ENCODE peak calls at places on chromosomes 12 and 14, in seven cellular contexts. B is fibroblast of pulmonary artery, V is kidney epithelial cell, D is suprapubic skin, A is fibroblast of mammary gland, F is AG09309, Y is heart right ventricle. H is an unnamed sample.

GRCh38 chr12:67241482-67241881 is 27.7 kb upstream of the CAND1 start:
- DNase-seq in B (no peak), V (no peak), D (no peak), A (peak; percentile 50), F (peak; percentile 5), Y (no peak), H (no peak)

GRCh38 chr14:92121207-92121669 is 268 bp downstream of the NDUFB1 start:
- DNase-seq in B (peak; percentile 49), V (no peak), D (peak; percentile 84), A (peak; percentile 43), F (no peak), Y (peak; percentile 72), H (peak; percentile 86)

GRCh38 chr14:104520620-104521410 is 58.7 kb upstream of the C14orf180 start:
- DNase-seq in B (no peak), V (no peak), D (peak; percentile 41), A (no peak), F (no peak), Y (no peak), H (peak; percentile 54)

GRCh38 chr12:12244341-12244740 is 22.5 kb downstream of the LRP6 start:
- DNase-seq in B (no peak), V (no peak), D (no peak), A (no peak), F (no peak), Y (no peak), H (no peak)

GRCh38 chr12:11171953-11172675 is 1.1 kb downstream of the SMIM10L1 start:
- DNase-seq in B (peak; percentile 39), V (no peak), D (no peak), A (peak; percentile 34), F (no peak), Y (no peak), H (no peak)

GRCh38 chr14:44847910-44848309 is 113.8 kb downstream of the KLHL28 start:
- DNase-seq in B (peak; percentile 7), V (no peak), D (no peak), A (peak; percentile 33), F (peak; percentile 29), Y (no peak), H (no peak)

GRCh38 chr14:96727490-96727889 is 69.7 kb upstream of the VRK1 start:
- DNase-seq in B (no peak), V (no peak), D (no peak), A (no peak), F (no peak), Y (no peak), H (no peak)

GRCh38 chr14:61710853-61711817 is 15.8 kb downstream of the HIF1A start:
- DNase-seq in B (peak; percentile 40), V (no peak), D (no peak), A (no peak), F (no peak), Y (no peak), H (no peak)

GRCh38 chr14:41303506-41303905 is 303.2 kb upstream of the LRFN5 start:
- DNase-seq in B (no peak), V (no peak), D (no peak), A (no peak), F (no peak), Y (no peak), H (no peak)

GRCh38 chr14:32397871-32398640 is 69.0 kb downstream of the AKAP6 start:
- DNase-seq in B (peak; percentile 62), V (no peak), D (no peak), A (peak; percentile 53), F (peak; percentile 41), Y (no peak), H (no peak)

GRCh38 chr12:105426766-105427165 is 96.3 kb downstream of the C12orf75 start:
- DNase-seq in B (no peak), V (no peak), D (no peak), A (no peak), F (no peak), Y (no peak), H (no peak)

GRCh38 chr14:64444984-64445845 is 20.1 kb upstream of the AKAP5 start:
- DNase-seq in B (peak; percentile 87), V (peak; percentile 78), D (no peak), A (peak; percentile 72), F (peak; percentile 41), Y (no peak), H (no peak)

GRCh38 chr12:46555379-46555778 is 182.8 kb upstream of the SLC38A2 start:
- DNase-seq in B (peak; percentile 85), V (no peak), D (no peak), A (peak; percentile 94), F (peak; percentile 83), Y (no peak), H (no peak)

GRCh38 chr12:32126720-32127119 is 20.1 kb downstream of the BICD1 start:
- DNase-seq in B (peak; percentile 43), V (no peak), D (no peak), A (peak; percentile 68), F (no peak), Y (no peak), H (no peak)

GRCh38 chr12:69392146-69392928 is 32.8 kb downstream of the YEATS4 start:
- DNase-seq in B (peak; percentile 25), V (no peak), D (no peak), A (no peak), F (no peak), Y (no peak), H (no peak)

GRCh38 chr12:32753605-32754004 is 2.1 kb downstream of the YARS2 start:
- DNase-seq in B (no peak), V (no peak), D (no peak), A (no peak), F (no peak), Y (no peak), H (no peak)

GRCh38 chr12:92961949-92962348 is 32.9 kb upstream of the EEA1 start:
- DNase-seq in B (no peak), V (no peak), D (no peak), A (peak; percentile 37), F (no peak), Y (no peak), H (no peak)

GRCh38 chr12:109625131-109625559 is 51.6 kb downstream of the MVK start:
- DNase-seq in B (peak; percentile 13), V (no peak), D (no peak), A (peak; percentile 60), F (peak; percentile 14), Y (peak; percentile 40), H (no peak)

GRCh38 chr14:102525213-102526143 is 15.9 kb upstream of the ANKRD9 start:
- DNase-seq in B (peak; percentile 75), V (no peak), D (no peak), A (peak; percentile 67), F (no peak), Y (no peak), H (peak; percentile 75)

GRCh38 chr14:33880330-33880729 is 70.5 kb downstream of the EGLN3 start:
- DNase-seq in B (no peak), V (no peak), D (no peak), A (no peak), F (no peak), Y (no peak), H (no peak)

GRCh38 chr12:27193854-27194544 is 50.1 kb upstream of the STK38L start:
- DNase-seq in B (peak; percentile 92), V (no peak), D (no peak), A (peak; percentile 87), F (no peak), Y (peak; percentile 63), H (peak; percentile 91)

GRCh38 chr12:38662851-38663250 is 242.5 kb downstream of the CPNE8 start:
- DNase-seq in B (peak; percentile 38), V (no peak), D (no peak), A (peak; percentile 45), F (peak; percentile 61), Y (no peak), H (no peak)

GRCh38 chr12:9692909-9693308 is 23.4 kb downstream of the CLEC2D start:
- DNase-seq in B (peak; percentile 36), V (no peak), D (no peak), A (peak; percentile 50), F (no peak), Y (no peak), H (no peak)
- TF ChIP-seq CTCF in B (no peak), V (no peak), D (no peak), A (no peak), F (no peak), Y (no peak), H (no peak)

DNA sequence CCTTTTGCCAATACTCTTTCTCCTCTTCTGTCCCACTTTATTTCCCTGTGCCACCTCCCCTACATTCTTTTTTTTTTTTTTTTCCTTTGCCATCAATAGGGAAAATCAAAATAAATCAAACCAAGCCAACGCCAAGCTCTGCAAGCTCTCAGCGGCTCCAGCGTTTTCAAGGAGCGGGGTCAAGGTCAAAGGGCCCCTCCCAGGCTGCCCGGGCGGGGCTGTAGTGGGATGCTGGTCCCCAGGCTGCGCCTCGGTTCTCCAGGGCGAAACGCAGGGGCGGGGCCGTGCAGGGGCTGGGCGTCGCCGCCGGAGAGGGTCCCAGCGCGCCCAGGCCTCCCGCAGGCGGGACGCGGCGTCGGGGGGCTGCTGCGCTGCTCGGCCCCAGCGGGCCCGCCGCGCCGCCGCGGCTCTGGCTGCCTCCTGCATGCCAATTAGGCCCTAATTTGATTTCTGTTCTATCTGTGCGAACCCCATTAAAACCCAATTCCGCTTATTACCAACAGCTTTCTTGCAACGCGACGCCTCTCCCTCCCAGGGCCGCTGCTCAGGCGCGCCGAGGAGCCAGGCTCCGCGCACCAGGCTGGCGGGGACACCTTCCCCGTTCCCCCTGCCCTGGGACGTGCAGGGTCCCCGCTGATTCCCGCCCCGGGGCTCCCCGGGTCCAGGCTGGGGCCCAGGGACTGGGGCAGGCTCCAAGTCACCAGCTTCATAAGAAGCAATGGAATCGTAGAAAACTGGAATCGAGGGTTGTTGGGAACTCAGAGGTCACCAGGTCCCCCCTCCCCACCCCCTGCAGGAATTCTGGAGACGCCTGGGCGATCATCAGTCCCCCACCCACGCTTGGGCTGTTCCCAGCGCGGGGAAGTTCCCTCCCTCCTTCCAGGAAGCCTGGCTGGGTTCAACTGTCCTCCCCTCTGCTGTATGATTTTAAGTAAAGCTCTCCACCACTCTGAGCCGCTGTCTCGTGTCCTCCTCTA is 50.7 kb upstream of the MAP1LC3B2 start:
- DNase-seq in B (peak; percentile 56), V (no peak), D (no peak), A (peak; percentile 67), F (no peak), Y (peak; percentile 22), H (no peak)
- H3K4me3 ChIP-seq in B (peak overlapping the region; percentile 42), V (peak overlapping the region; percentile 23), D (peak overlapping the region; percentile 57), A (peak overlapping the region; percentile 34), F (peak overlapping the region; percentile 35), Y (peak overlapping the region; percentile 34), H (peak overlapping the region; percentile 77)

DNA sequence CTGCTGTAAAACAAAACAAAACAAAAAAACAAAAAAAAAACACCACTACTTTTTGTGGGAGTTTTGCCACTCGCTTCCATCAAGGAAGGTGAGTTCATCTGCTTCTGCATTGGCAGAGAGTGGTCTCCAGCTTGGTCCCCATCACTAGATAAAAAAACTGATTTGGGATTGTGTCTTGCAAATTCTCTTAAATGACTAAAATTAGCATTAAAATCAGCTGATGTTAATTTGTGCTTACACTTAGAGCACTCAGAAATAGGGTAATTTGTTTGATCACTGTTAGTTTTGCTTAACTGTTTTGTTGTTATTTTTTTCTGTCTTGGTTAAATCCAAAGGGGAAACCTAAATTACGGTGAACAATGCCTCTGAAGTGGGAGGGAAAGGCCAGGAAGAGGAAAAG is 1048.0 kb downstream of the LRFN5 start:
- DNase-seq in B (no peak), V (no peak), D (no peak), A (no peak), F (no peak), Y (no peak), H (no peak)
- TF ChIP-seq CTCF in B (no peak), V (no peak), D (no peak), A (no peak), F (no peak), Y (no peak), H (no peak)

DNA sequence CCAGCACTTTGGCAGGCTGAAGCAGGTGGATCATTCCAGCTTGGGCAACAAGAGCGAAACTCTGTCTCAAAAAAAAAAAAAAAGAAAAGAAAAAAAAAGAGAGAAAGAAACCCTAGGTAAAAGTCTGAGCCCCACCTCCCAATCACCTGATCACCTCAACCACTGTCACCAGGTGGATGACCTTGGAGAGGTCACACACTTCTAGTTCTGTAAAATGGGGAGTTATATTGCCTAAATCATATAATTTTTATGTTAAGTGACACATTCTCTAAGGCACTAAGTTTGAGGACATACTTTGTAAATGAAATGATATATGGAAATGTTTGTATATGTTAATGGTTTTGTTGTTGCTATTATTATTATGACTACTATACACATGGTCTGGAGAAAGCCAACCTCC is 1.5 kb upstream of the ERBB3 start:
- DNase-seq in B (no peak), V (no peak), D (no peak), A (no peak), F (no peak), Y (no peak), H (no peak)
- H3K4me3 ChIP-seq in B (no peak overlapping the region), V (no peak overlapping the region), D (peak overlapping the region; percentile 79), A (no peak overlapping the region), F (no peak overlapping the region), Y (peak overlapping the region; percentile 61), H (peak overlapping the region; percentile 76)